ENCODE peak calls at places on chromosomes 3 and 15, in four cellular contexts. One of them, this sample, is unnamed.

GRCh38 chr3:107600784-107601183 is 78.0 kb downstream of the BBX start:
- DNase-seq in dorsolateral prefrontal cortex: no peak
- DNase-seq in suprapubic skin: no peak
- DNase-seq in mucosa of descending colon: no peak
- DNase-seq in this sample: no peak

GRCh38 chr15:20645956-20646355 is 104.4 kb upstream of the GOLGA6L6 start:
- DNase-seq in mucosa of descending colon: no peak
- DNase-seq in suprapubic skin: no peak
- DNase-seq in dorsolateral prefrontal cortex: no peak
- DNase-seq in this sample: peak

GRCh38 chr15:39427705-39428104 is 153.2 kb upstream of the THBS1 start:
- DNase-seq in mucosa of descending colon: no peak
- DNase-seq in suprapubic skin: no peak
- DNase-seq in dorsolateral prefrontal cortex: no peak
- DNase-seq in this sample: no peak

GRCh38 chr3:136250862-136251460 is 821 bp downstream of the PCCB start:
- DNase-seq in suprapubic skin: peak
- DNase-seq in dorsolateral prefrontal cortex: peak
- DNase-seq in mucosa of descending colon: peak
- DNase-seq in this sample: peak

GRCh38 chr3:39850707-39851014 is 41.3 kb downstream of the MYRIP start:
- DNase-seq in mucosa of descending colon: no peak
- DNase-seq in suprapubic skin: no peak
- DNase-seq in dorsolateral prefrontal cortex: no peak
- DNase-seq in this sample: peak

GRCh38 chr3:46926871-46927717 is 49.5 kb downstream of the CCDC12 start:
- DNase-seq in dorsolateral prefrontal cortex: no peak
- DNase-seq in suprapubic skin: no peak
- DNase-seq in mucosa of descending colon: peak
- DNase-seq in this sample: no peak

GRCh38 chr3:32412887-32413286 is 21.2 kb downstream of the CMTM7 start:
- DNase-seq in dorsolateral prefrontal cortex: no peak
- DNase-seq in mucosa of descending colon: no peak
- DNase-seq in suprapubic skin: no peak
- DNase-seq in this sample: no peak

GRCh38 chr15:99452728-99453643 is 112.8 kb upstream of the MEF2A start:
- DNase-seq in suprapubic skin: no peak
- DNase-seq in dorsolateral prefrontal cortex: peak
- DNase-seq in mucosa of descending colon: peak
- DNase-seq in this sample: no peak

GRCh38 chr15:94858449-94858848 is 627.1 kb downstream of the MCTP2 start:
- DNase-seq in mucosa of descending colon: no peak
- DNase-seq in suprapubic skin: no peak
- DNase-seq in dorsolateral prefrontal cortex: no peak
- DNase-seq in this sample: no peak

GRCh38 chr3:195012100-195012499 is 258.9 kb downstream of the XXYLT1 start:
- DNase-seq in mucosa of descending colon: no peak
- DNase-seq in suprapubic skin: peak
- DNase-seq in dorsolateral prefrontal cortex: peak
- DNase-seq in this sample: no peak

GRCh38 chr3:143737065-143737464 is 111.2 kb downstream of the SLC9A9 start:
- DNase-seq in dorsolateral prefrontal cortex: no peak
- DNase-seq in suprapubic skin: no peak
- DNase-seq in mucosa of descending colon: no peak
- DNase-seq in this sample: no peak

GRCh38 chr3:10518506-10519150 is 13.2 kb upstream of the ATP2B2 start:
- DNase-seq in mucosa of descending colon: no peak
- DNase-seq in suprapubic skin: peak
- DNase-seq in dorsolateral prefrontal cortex: peak
- DNase-seq in this sample: no peak

GRCh38 chr15:60704129-60704528 is 225.2 kb upstream of the ICE2 start:
- DNase-seq in suprapubic skin: no peak
- DNase-seq in mucosa of descending colon: peak
- DNase-seq in dorsolateral prefrontal cortex: no peak
- DNase-seq in this sample: no peak

GRCh38 chr3:175608351-175608750 is 749.2 kb downstream of the NAALADL2 start:
- DNase-seq in mucosa of descending colon: no peak
- DNase-seq in dorsolateral prefrontal cortex: no peak
- DNase-seq in suprapubic skin: no peak
- DNase-seq in this sample: no peak

GRCh38 chr15:64897345-64897985 is 14.2 kb upstream of the ANKDD1A start:
- DNase-seq in suprapubic skin: no peak
- DNase-seq in dorsolateral prefrontal cortex: no peak
- DNase-seq in mucosa of descending colon: peak
- DNase-seq in this sample: no peak

GRCh38 chr3:38992117-38992779 is 59.5 kb downstream of the SCN11A start:
- DNase-seq in suprapubic skin: no peak
- DNase-seq in dorsolateral prefrontal cortex: no peak
- DNase-seq in mucosa of descending colon: no peak
- DNase-seq in this sample: no peak

GRCh38 chr15:51093865-51094605 is 671 bp downstream of the TNFAIP8L3 start:
- DNase-seq in mucosa of descending colon: peak
- DNase-seq in dorsolateral prefrontal cortex: no peak
- DNase-seq in suprapubic skin: no peak
- DNase-seq in this sample: no peak

GRCh38 chr15:51094606-51095569 is at the start of gene TNFAIP8L3:
- DNase-seq in mucosa of descending colon: peak
- DNase-seq in suprapubic skin: no peak
- DNase-seq in dorsolateral prefrontal cortex: no peak
- DNase-seq in this sample: no peak

GRCh38 chr15:51095681-51096331 is 1.1 kb upstream of the TNFAIP8L3 start:
- DNase-seq in suprapubic skin: no peak
- DNase-seq in dorsolateral prefrontal cortex: no peak
- DNase-seq in mucosa of descending colon: no peak
- DNase-seq in this sample: no peak

GRCh38 chr15:51092480-51092879 is 2.2 kb downstream of the TNFAIP8L3 start:
- DNase-seq in dorsolateral prefrontal cortex: no peak
- DNase-seq in mucosa of descending colon: no peak
- DNase-seq in suprapubic skin: no peak
- DNase-seq in this sample: no peak

DNA sequence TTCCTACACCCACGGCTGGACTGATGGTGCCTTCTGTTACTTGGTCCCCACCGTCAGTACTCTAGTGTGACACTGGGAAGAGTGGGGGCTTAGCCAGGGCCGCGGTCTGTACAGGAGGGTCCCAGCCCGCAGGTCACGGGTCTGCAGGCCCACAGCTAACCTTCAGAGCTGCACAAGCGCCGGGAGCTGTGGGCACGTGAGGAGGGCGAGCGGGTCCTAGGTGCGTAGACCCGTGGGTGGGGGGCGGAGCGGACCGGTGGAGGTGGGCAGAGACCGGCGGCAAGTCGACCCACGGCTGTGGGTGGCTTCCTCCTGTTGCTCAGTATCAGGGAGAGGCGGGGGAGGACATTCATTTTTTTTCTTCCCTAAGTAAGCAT is 1.2 kb downstream of the TNFAIP8L3 start:
- DNase-seq in dorsolateral prefrontal cortex: no peak
- DNase-seq in suprapubic skin: no peak
- DNase-seq in mucosa of descending colon: no peak
- DNase-seq in this sample: no peak
- H3K4me3 ChIP-seq in dorsolateral prefrontal cortex: peak
- H3K4me3 ChIP-seq in suprapubic skin: peak
- H3K4me3 ChIP-seq in mucosa of descending colon: no peak
- H3K4me3 ChIP-seq in this sample: no peak

GRCh38 chr3:149936812-149937230 is 33.9 kb downstream of the PFN2 start:
- DNase-seq in suprapubic skin: no peak
- DNase-seq in dorsolateral prefrontal cortex: no peak
- DNase-seq in mucosa of descending colon: no peak
- DNase-seq in this sample: peak
- TF ChIP-seq CTCF in suprapubic skin: peak
- TF ChIP-seq CTCF in dorsolateral prefrontal cortex: peak
- TF ChIP-seq CTCF in mucosa of descending colon: peak
- TF ChIP-seq CTCF in this sample: peak

GRCh38 chr3:172044833-172045585 is 5.6 kb downstream of the FNDC3B start:
- DNase-seq in dorsolateral prefrontal cortex: no peak
- DNase-seq in mucosa of descending colon: no peak
- DNase-seq in suprapubic skin: no peak
- DNase-seq in this sample: no peak
- H3K4me3 ChIP-seq in dorsolateral prefrontal cortex: no peak
- H3K4me3 ChIP-seq in mucosa of descending colon: no peak
- H3K4me3 ChIP-seq in suprapubic skin: no peak
- H3K4me3 ChIP-seq in this sample: no peak

DNA sequence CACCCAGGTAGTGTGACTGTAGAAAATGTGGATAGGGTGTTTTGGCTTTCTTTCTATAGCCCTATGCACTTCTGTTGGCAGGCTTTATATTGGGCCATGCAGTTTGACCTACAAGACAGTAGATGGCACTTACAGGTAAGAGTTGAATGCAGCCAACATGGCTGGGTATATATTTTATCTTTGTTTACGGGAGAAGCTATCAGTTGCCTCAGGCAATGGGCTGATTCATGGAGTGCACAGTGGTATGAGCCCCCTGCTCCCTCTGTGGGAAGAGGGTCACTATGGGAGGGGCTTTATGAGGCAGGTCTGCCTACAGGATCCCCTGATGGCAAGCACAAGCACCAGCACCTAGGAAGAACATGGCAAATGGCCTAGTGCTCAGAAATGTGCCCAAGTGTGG is 301.2 kb upstream of the CDIN1 start:
- DNase-seq in mucosa of descending colon: no peak
- DNase-seq in suprapubic skin: no peak
- DNase-seq in dorsolateral prefrontal cortex: no peak
- DNase-seq in this sample: no peak
- TF ChIP-seq CTCF in mucosa of descending colon: no peak
- TF ChIP-seq CTCF in suprapubic skin: no peak
- TF ChIP-seq CTCF in dorsolateral prefrontal cortex: no peak
- TF ChIP-seq CTCF in this sample: no peak

GRCh38 chr15:68220489-68220888 is 9.0 kb downstream of the CLN6 start:
- DNase-seq in suprapubic skin: peak
- DNase-seq in dorsolateral prefrontal cortex: no peak
- DNase-seq in mucosa of descending colon: no peak
- DNase-seq in this sample: no peak
- H3K4me3 ChIP-seq in suprapubic skin: no peak
- H3K4me3 ChIP-seq in dorsolateral prefrontal cortex: no peak
- H3K4me3 ChIP-seq in mucosa of descending colon: no peak
- H3K4me3 ChIP-seq in this sample: no peak

This sample was measured in LNCaP clone FGC.